ENCODE peak calls at places on chromosomes 7 and 10, in five cellular contexts. R is T-cell, E is NAMALWA, T is left lung, O is Right ventricle myocardium superior. K is an unnamed sample.
A peak's percentile ranks its signal among the peaks of the same experiment; 100 is the strongest.

GRCh38 chr7:41830271-41830670 is 127.4 kb upstream of the INHBA start:
- DNase-seq in T (no peak), E (no peak), O (no peak), R (no peak), K (no peak)

GRCh38 chr7:66905689-66906088 is 15.3 kb upstream of the TMEM248 start:
- DNase-seq in E (no peak), R (no peak), T (no peak), O (no peak), K (no peak)

GRCh38 chr7:41918597-41918996 is 215.7 kb upstream of the INHBA start:
- DNase-seq in T (no peak), R (no peak), O (no peak), E (no peak), K (no peak)

GRCh38 chr7:68146970-68147369 is 1150.3 kb downstream of the TYW1 start:
- DNase-seq in O (no peak), E (no peak), T (no peak), R (no peak), K (no peak)

GRCh38 chr10:12466701-12467100 is 117.4 kb downstream of the CAMK1D start:
- DNase-seq in O (no peak), R (no peak), E (no peak), T (no peak), K (no peak)

GRCh38 chr7:44982535-44982923 is 3.7 kb upstream of the MYO1G start:
- DNase-seq in T (no peak), O (peak; percentile 2), R (no peak), E (peak; percentile 65), K (no peak)

GRCh38 chr10:133235265-133235664 is 2.4 kb upstream of the VENTX start:
- DNase-seq in R (no peak), O (peak; percentile 62), T (no peak), E (no peak), K (no peak)

GRCh38 chr7:118803-119376 is 73.5 kb upstream of the FAM20C start:
- DNase-seq in O (no peak), R (no peak), T (no peak), E (no peak), K (no peak)

GRCh38 chr10:4316166-4316810 is 509.7 kb upstream of the AKR1E2 start:
- DNase-seq in R (no peak), E (no peak), O (peak; percentile 60), T (no peak), K (peak; percentile 85)

GRCh38 chr7:70285176-70285575 is 686.9 kb downstream of the AUTS2 start:
- DNase-seq in R (no peak), O (no peak), T (no peak), E (no peak), K (no peak)

GRCh38 chr10:19588608-19589007 is 227.6 kb upstream of the PLXDC2 start:
- DNase-seq in R (no peak), O (no peak), E (no peak), T (no peak), K (no peak)

GRCh38 chr10:131703527-131703926 is 197.3 kb upstream of the PPP2R2D start:
- DNase-seq in R (no peak), O (no peak), T (peak; percentile 41), E (no peak), K (peak; percentile 26)

GRCh38 chr7:138126928-138127327 is 50.7 kb downstream of the AKR1D1 start:
- DNase-seq in T (no peak), E (no peak), O (no peak), R (no peak), K (no peak)

GRCh38 chr10:100878291-100878910 is 34.4 kb upstream of the SLF2 start:
- DNase-seq in T (no peak), R (no peak), O (no peak), E (peak; percentile 83), K (no peak)

GRCh38 chr10:109996225-109996624 is 11.6 kb upstream of the ADD3 start:
- DNase-seq in E (peak; percentile 38), O (no peak), T (no peak), R (no peak), K (no peak)